ENCODE peak calls at places on chromosome 1, in ten cellular contexts. One of them, this sample, is unnamed.

GRCh38 chr1:31799196-31799894 is 16.5 kb downstream of the SPOCD1 start:
- DNase-seq in GM23248: no peak
- DNase-seq in AG04450: no peak
- DNase-seq in lower leg skin: no peak
- DNase-seq in endothelial cell: no peak
- DNase-seq in stromal cell of bone marrow: no peak
- DNase-seq in CD4-positive, alpha-beta memory T cell: no peak
- DNase-seq in kidney tubule cell: no peak
- DNase-seq in stimulated activated CD4-positive, alpha-beta T cell treated with anti-CD3 and anti-CD28 coated beads, Interleukin-1b, Interleukin-23, amount 100 ng/mL, for 24 hours: no peak
- DNase-seq in stimulated activated CD8-positive, alpha-beta memory T cell treated with anti-CD3 and anti-CD28 coated beads, Interleukin-7, amount 100 ng/mL, for 1 hour: no peak
- DNase-seq in this sample: no peak

GRCh38 chr1:45327644-45328515 is 1.2 kb downstream of the HPDL start:
- DNase-seq in stimulated activated CD4-positive, alpha-beta T cell treated with anti-CD3 and anti-CD28 coated beads, Interleukin-1b, Interleukin-23, amount 100 ng/mL, for 24 hours: no peak
- DNase-seq in lower leg skin: no peak
- DNase-seq in GM23248: no peak
- DNase-seq in CD4-positive, alpha-beta memory T cell: no peak
- DNase-seq in kidney tubule cell: no peak
- DNase-seq in stromal cell of bone marrow: no peak
- DNase-seq in endothelial cell: no peak
- DNase-seq in stimulated activated CD8-positive, alpha-beta memory T cell treated with anti-CD3 and anti-CD28 coated beads, Interleukin-7, amount 100 ng/mL, for 1 hour: no peak
- DNase-seq in AG04450: no peak
- DNase-seq in this sample: no peak

GRCh38 chr1:21046132-21046531 is 130.6 kb downstream of the EIF4G3 start:
- DNase-seq in stimulated activated CD8-positive, alpha-beta memory T cell treated with anti-CD3 and anti-CD28 coated beads, Interleukin-7, amount 100 ng/mL, for 1 hour: no peak
- DNase-seq in stromal cell of bone marrow: no peak
- DNase-seq in lower leg skin: no peak
- DNase-seq in GM23248: no peak
- DNase-seq in CD4-positive, alpha-beta memory T cell: no peak
- DNase-seq in stimulated activated CD4-positive, alpha-beta T cell treated with anti-CD3 and anti-CD28 coated beads, Interleukin-1b, Interleukin-23, amount 100 ng/mL, for 24 hours: no peak
- DNase-seq in endothelial cell: no peak
- DNase-seq in kidney tubule cell: no peak
- DNase-seq in AG04450: no peak
- DNase-seq in this sample: no peak

GRCh38 chr1:31488528-31488927 is 75.5 kb downstream of the SERINC2 start:
- DNase-seq in stromal cell of bone marrow: no peak
- DNase-seq in CD4-positive, alpha-beta memory T cell: no peak
- DNase-seq in stimulated activated CD4-positive, alpha-beta T cell treated with anti-CD3 and anti-CD28 coated beads, Interleukin-1b, Interleukin-23, amount 100 ng/mL, for 24 hours: no peak
- DNase-seq in lower leg skin: no peak
- DNase-seq in kidney tubule cell: no peak
- DNase-seq in GM23248: peak
- DNase-seq in endothelial cell: no peak
- DNase-seq in stimulated activated CD8-positive, alpha-beta memory T cell treated with anti-CD3 and anti-CD28 coated beads, Interleukin-7, amount 100 ng/mL, for 1 hour: no peak
- DNase-seq in AG04450: no peak
- DNase-seq in this sample: no peak

GRCh38 chr1:36239941-36240637 is 15.8 kb downstream of the THRAP3 start:
- DNase-seq in endothelial cell: no peak
- DNase-seq in stimulated activated CD4-positive, alpha-beta T cell treated with anti-CD3 and anti-CD28 coated beads, Interleukin-1b, Interleukin-23, amount 100 ng/mL, for 24 hours: no peak
- DNase-seq in kidney tubule cell: no peak
- DNase-seq in stimulated activated CD8-positive, alpha-beta memory T cell treated with anti-CD3 and anti-CD28 coated beads, Interleukin-7, amount 100 ng/mL, for 1 hour: no peak
- DNase-seq in lower leg skin: no peak
- DNase-seq in AG04450: no peak
- DNase-seq in CD4-positive, alpha-beta memory T cell: no peak
- DNase-seq in stromal cell of bone marrow: no peak
- DNase-seq in GM23248: no peak
- DNase-seq in this sample: no peak

GRCh38 chr1:207186503-207186902 is 82.5 kb downstream of the C4BPA start:
- DNase-seq in AG04450: no peak
- DNase-seq in stromal cell of bone marrow: no peak
- DNase-seq in endothelial cell: no peak
- DNase-seq in stimulated activated CD4-positive, alpha-beta T cell treated with anti-CD3 and anti-CD28 coated beads, Interleukin-1b, Interleukin-23, amount 100 ng/mL, for 24 hours: no peak
- DNase-seq in GM23248: peak
- DNase-seq in kidney tubule cell: peak
- DNase-seq in stimulated activated CD8-positive, alpha-beta memory T cell treated with anti-CD3 and anti-CD28 coated beads, Interleukin-7, amount 100 ng/mL, for 1 hour: no peak
- DNase-seq in CD4-positive, alpha-beta memory T cell: no peak
- DNase-seq in lower leg skin: no peak
- DNase-seq in this sample: no peak

GRCh38 chr1:219529116-219529515 is 83.8 kb downstream of the ZC3H11B start:
- DNase-seq in stimulated activated CD4-positive, alpha-beta T cell treated with anti-CD3 and anti-CD28 coated beads, Interleukin-1b, Interleukin-23, amount 100 ng/mL, for 24 hours: no peak
- DNase-seq in endothelial cell: no peak
- DNase-seq in AG04450: no peak
- DNase-seq in lower leg skin: no peak
- DNase-seq in stromal cell of bone marrow: no peak
- DNase-seq in kidney tubule cell: no peak
- DNase-seq in GM23248: no peak
- DNase-seq in CD4-positive, alpha-beta memory T cell: no peak
- DNase-seq in stimulated activated CD8-positive, alpha-beta memory T cell treated with anti-CD3 and anti-CD28 coated beads, Interleukin-7, amount 100 ng/mL, for 1 hour: no peak
- DNase-seq in this sample: no peak

GRCh38 chr1:202163281-202164270 is 3.2 kb upstream of the PTPN7 start:
- DNase-seq in AG04450: no peak
- DNase-seq in kidney tubule cell: no peak
- DNase-seq in lower leg skin: no peak
- DNase-seq in CD4-positive, alpha-beta memory T cell: no peak
- DNase-seq in stimulated activated CD4-positive, alpha-beta T cell treated with anti-CD3 and anti-CD28 coated beads, Interleukin-1b, Interleukin-23, amount 100 ng/mL, for 24 hours: no peak
- DNase-seq in endothelial cell: no peak
- DNase-seq in stromal cell of bone marrow: no peak
- DNase-seq in stimulated activated CD8-positive, alpha-beta memory T cell treated with anti-CD3 and anti-CD28 coated beads, Interleukin-7, amount 100 ng/mL, for 1 hour: no peak
- DNase-seq in GM23248: no peak
- DNase-seq in this sample: no peak

This sample was measured in AG09319.